ENCODE peak calls at places on chromosomes 3 and 15, in five cellular contexts. X is breast epithelium, P is thyroid gland, W is ovary, K is IMR-90. T is an unnamed sample.

GRCh38 chr3:30501526-30501925 is 104.9 kb upstream of the TGFBR2 start:
- DNase-seq in X (no peak), P (no peak), W (no peak), K (no peak), T (no peak)

GRCh38 chr3:183701744-183702143 is 4.1 kb downstream of the YEATS2 start:
- DNase-seq in X (no peak), P (peak), W (no peak), K (no peak), T (no peak)

GRCh38 chr3:158102660-158103085 is 3.5 kb downstream of the SHOX2 start:
- DNase-seq in X (no peak), P (no peak), W (no peak), K (no peak), T (no peak)

GRCh38 chr3:54213910-54214309 is 91.6 kb downstream of the CACNA2D3 start:
- DNase-seq in X (no peak), P (no peak), W (no peak), K (no peak), T (peak)

GRCh38 chr3:19065027-19065426 is 83.3 kb upstream of the KCNH8 start:
- DNase-seq in X (no peak), P (no peak), W (no peak), K (no peak), T (no peak)

GRCh38 chr15:100715571-100716455 is 113.4 kb downstream of the ASB7 start:
- DNase-seq in X (peak), P (peak), W (no peak), K (no peak), T (peak)

GRCh38 chr3:46076606-46077005 is 49.3 kb upstream of the XCR1 start:
- DNase-seq in X (no peak), P (peak), W (no peak), K (peak), T (no peak)

GRCh38 chr3:72492240-72492639 is 356.0 kb downstream of the SHQ1 start:
- DNase-seq in X (peak), P (peak), W (peak), K (peak), T (peak)

GRCh38 chr3:145522893-145523651 is 637.9 kb downstream of the PLOD2 start:
- DNase-seq in X (no peak), P (no peak), W (no peak), K (no peak), T (no peak)

DNA sequence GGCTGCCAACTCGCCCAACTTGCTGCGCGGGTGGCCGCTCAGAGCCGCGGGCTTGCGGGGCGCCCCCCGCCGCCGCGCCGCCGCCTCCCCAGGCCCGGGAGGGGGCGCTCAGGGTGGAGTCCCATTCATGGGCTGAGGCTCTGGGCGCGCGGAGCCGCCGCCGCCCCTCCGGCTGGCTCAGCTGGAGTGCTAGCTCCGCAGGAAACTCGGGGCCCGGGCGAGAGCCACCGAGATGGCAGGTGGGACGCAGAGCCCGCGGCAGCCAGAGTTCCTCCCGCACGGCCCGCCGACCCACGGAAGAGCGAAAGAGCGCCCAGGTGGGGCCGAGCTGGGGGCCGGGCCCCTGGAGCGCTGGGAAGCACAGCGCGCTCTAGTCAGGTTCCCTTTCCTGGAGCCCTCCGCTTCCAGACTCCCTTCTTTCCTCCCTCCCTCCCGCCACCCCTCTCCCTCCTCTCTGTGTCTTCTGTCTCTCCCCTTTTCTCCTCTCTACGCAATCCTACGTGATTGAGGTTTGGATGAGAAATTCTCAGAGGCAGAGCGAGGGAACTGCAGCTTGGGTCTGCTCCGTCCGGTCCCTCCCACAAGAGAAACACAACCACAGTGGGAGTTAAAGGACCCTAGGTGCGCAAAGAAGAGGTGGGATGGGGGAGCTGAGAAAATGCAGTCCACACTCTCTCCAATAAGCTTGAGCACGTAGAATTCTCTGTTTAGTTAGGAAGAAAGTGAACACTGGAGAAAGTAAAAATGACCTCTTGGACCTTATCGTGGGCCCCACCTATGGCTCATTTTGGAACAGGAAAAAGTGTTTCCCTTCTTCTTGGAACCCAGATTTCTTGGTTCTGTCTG is 317.3 kb downstream of the FGF12 start:
- DNase-seq in X (no peak), P (peak), W (no peak), K (no peak), T (peak)
- H3K4me3 ChIP-seq in X (peak), P (peak), W (peak), K (no peak), T (no peak)

GRCh38 chr3:39295184-39295775 is 15.4 kb upstream of the CX3CR1 start:
- DNase-seq in X (no peak), P (no peak), W (no peak), K (no peak), T (no peak)
- TF ChIP-seq POLR2A in X (no peak), P (no peak), W (no peak), K (no peak), T (no peak)

DNA sequence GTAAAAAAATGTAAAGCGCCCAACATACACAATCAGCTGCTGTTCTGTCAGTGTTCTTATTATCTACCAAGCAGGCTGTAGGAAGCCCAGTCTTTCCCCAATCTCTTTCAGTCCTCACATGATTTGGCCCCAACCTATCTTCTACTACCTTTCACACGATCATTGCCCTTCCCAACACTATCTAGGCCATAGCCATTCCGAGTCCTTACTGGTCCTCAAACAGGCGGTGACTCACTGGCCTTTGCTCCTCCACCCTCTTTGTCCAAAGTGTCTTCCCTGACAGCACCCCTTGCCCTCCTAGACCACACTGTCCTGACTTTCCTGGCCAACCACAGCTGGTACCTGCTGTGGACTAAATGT is 881 bp upstream of the RFT1 start:
- DNase-seq in X (no peak), P (no peak), W (no peak), K (no peak), T (no peak)
- H3K4me3 ChIP-seq in X (peak), P (no peak), W (no peak), K (no peak), T (no peak)

DNA sequence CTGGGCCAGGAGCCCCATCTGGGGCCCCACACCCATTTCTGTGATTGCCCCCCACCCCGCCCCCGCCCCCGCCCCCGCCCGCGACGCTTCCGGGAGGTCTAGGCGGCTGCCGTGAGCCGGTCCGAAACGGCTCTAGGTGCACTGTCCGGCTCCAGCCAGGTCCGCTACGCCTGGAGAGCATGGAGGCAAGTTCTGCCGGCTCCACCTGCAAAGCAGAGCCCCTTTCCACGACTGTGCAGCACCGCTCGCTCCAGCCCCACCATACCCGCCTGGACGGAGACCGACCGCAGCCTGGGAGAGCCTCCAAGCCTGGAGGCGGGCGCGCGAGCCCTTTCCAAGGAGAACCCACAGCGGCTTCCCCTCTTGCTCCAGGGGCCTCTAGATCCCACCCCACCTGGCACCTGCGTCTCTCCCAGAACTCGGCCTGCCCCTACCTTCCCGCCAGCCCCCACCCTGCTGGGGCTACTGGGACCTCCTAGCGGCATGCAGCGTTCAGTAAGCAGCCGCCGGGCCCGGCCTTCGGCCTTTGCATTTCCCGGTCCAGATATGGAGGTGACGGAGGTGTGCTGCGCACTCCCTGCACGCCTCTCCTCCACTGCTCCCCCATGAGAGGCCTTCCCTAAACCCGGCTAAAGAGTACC is 66.2 kb downstream of the KLF13 start:
- DNase-seq in X (no peak), P (peak), W (peak), K (no peak), T (peak)
- TF ChIP-seq POLR2A in X (no peak), P (no peak), W (no peak), K (no peak), T (no peak)

DNA sequence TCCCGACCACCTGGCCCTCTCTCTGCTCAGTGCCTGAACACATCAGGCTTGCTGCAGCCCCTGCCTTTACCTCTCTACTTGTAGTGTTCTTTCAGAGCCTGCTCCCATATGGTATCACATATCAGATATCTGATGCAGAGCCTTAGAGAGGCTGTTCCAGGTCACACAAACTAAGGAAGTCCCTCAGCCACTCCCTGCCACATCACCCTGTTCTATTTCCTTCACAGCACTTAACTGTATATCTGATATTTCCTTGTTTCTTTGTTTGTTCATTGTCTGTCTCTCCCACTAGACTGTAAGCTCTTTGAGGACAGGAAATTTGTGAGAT is 976 bp upstream of the ALDH1L1 start:
- DNase-seq in X (no peak), P (no peak), W (no peak), K (no peak), T (no peak)
- H3K4me3 ChIP-seq in X (peak), P (no peak), W (peak), K (no peak), T (no peak)

GRCh38 chr15:75349851-75350588 is 3.2 kb downstream of the NEIL1 start:
- DNase-seq in X (no peak), P (peak), W (peak), K (no peak), T (no peak)

GRCh38 chr15:75348563-75349350 is 1.9 kb downstream of the NEIL1 start:
- DNase-seq in X (peak), P (peak), W (peak), K (no peak), T (no peak)

GRCh38 chr15:75346796-75347221 is at the start of gene NEIL1:
- DNase-seq in X (no peak), P (peak), W (peak), K (no peak), T (no peak)

GRCh38 chr15:75348034-75348562 is 1.3 kb downstream of the NEIL1 start:
- DNase-seq in X (no peak), P (peak), W (peak), K (no peak), T (no peak)

DNA sequence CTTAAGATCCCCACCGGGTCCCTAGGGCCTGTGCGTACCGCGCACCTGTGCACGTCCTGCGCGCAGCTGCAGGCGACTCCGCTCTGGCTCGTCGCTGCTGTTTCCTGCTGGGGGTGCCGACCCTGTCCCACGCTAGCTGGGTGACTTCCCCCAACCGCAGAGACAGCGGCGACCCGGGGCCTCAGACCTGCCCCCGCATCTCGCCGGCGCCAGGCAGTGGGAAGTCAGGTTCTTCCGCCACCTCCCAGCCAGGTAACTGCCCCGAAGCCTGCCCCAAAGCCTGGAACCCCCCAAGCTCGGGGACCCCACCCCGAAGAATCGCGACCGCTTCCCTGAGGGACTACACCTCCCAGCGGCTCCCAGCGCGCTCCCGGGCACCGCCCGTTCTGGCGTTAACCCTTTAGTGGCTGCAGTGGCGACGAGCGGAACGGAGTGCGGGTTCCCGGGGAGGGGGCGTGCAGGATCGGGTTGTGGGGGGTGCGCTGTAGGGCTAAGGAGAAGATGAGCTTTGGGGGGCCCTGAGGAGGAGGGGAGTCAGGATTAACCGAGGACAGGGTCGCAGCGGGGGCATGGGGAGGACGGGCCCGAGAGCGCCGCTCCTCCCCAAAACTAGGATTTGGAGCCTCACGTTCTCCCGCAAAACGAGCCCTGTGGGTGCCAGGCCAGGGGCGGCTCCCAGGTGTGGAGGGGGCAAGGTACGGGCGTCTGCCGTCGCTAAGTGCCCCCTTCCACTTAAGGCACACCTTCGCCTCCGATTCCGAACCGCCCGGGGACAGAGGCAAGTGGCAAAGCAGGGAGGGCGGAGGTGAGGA is 589 bp downstream of the NEIL1 start:
- DNase-seq in X (peak), P (peak), W (peak), K (no peak), T (peak)
- TF ChIP-seq POLR2A in X (no peak), P (no peak), W (peak), K (no peak), T (peak)

T was measured in adrenal gland.